ENCODE peak calls at places on chromosomes 11 and 22, in four cellular contexts. One of them, this sample, is unnamed.

GRCh38 chr11:819943-820649 is 1.4 kb downstream of the PNPLA2 start:
- DNase-seq in cardiac muscle cell: peak
- DNase-seq in choroid plexus epithelial cell: peak
- DNase-seq in transverse colon: peak
- DNase-seq in this sample: peak

GRCh38 chr22:25492950-25493790 is 71.3 kb upstream of the GRK3 start:
- DNase-seq in cardiac muscle cell: no peak
- DNase-seq in choroid plexus epithelial cell: no peak
- DNase-seq in transverse colon: no peak
- DNase-seq in this sample: no peak

GRCh38 chr11:75311858-75312288 is 39.6 kb downstream of the ARRB1 start:
- DNase-seq in cardiac muscle cell: peak
- DNase-seq in choroid plexus epithelial cell: peak
- DNase-seq in transverse colon: peak
- DNase-seq in this sample: peak

GRCh38 chr11:59273008-59273841 is 60.5 kb upstream of the MPEG1 start:
- DNase-seq in cardiac muscle cell: no peak
- DNase-seq in choroid plexus epithelial cell: no peak
- DNase-seq in transverse colon: peak
- DNase-seq in this sample: no peak

GRCh38 chr11:12318791-12319733 is 58.3 kb upstream of the PARVA start:
- DNase-seq in cardiac muscle cell: peak
- DNase-seq in choroid plexus epithelial cell: peak
- DNase-seq in transverse colon: no peak
- DNase-seq in this sample: no peak

GRCh38 chr22:42924436-42924835 is 67.4 kb upstream of the ARFGAP3 start:
- DNase-seq in cardiac muscle cell: no peak
- DNase-seq in choroid plexus epithelial cell: no peak
- DNase-seq in transverse colon: no peak
- DNase-seq in this sample: no peak

GRCh38 chr11:126034880-126035279 is 27.8 kb downstream of the CDON start:
- DNase-seq in cardiac muscle cell: no peak
- DNase-seq in choroid plexus epithelial cell: no peak
- DNase-seq in transverse colon: no peak
- DNase-seq in this sample: no peak

GRCh38 chr22:42273855-42274451 is 3.5 kb upstream of the TCF20 start:
- DNase-seq in cardiac muscle cell: no peak
- DNase-seq in choroid plexus epithelial cell: no peak
- DNase-seq in transverse colon: no peak
- DNase-seq in this sample: no peak

GRCh38 chr11:106786251-106786650 is 232.0 kb downstream of the GUCY1A2 start:
- DNase-seq in cardiac muscle cell: peak
- DNase-seq in choroid plexus epithelial cell: peak
- DNase-seq in transverse colon: no peak
- DNase-seq in this sample: no peak

GRCh38 chr11:13277719-13278619 is at the start of gene BMAL1:
- DNase-seq in cardiac muscle cell: peak
- DNase-seq in choroid plexus epithelial cell: no peak
- DNase-seq in transverse colon: peak
- DNase-seq in this sample: peak

GRCh38 chr11:41437006-41437405 is 22.4 kb downstream of the LRRC4C start:
- DNase-seq in cardiac muscle cell: no peak
- DNase-seq in choroid plexus epithelial cell: no peak
- DNase-seq in transverse colon: no peak
- DNase-seq in this sample: no peak

GRCh38 chr11:65130631-65131416 is 3.5 kb downstream of the SYVN1 start:
- DNase-seq in cardiac muscle cell: no peak
- DNase-seq in choroid plexus epithelial cell: no peak
- DNase-seq in transverse colon: no peak
- DNase-seq in this sample: no peak

GRCh38 chr22:36759481-36760159 is 16.3 kb downstream of the IFT27 start:
- DNase-seq in cardiac muscle cell: no peak
- DNase-seq in choroid plexus epithelial cell: no peak
- DNase-seq in transverse colon: no peak
- DNase-seq in this sample: no peak

GRCh38 chr11:3058753-3059664 is 1.8 kb upstream of the CARS1 start:
- DNase-seq in cardiac muscle cell: peak
- DNase-seq in choroid plexus epithelial cell: peak
- DNase-seq in transverse colon: no peak
- DNase-seq in this sample: no peak

GRCh38 chr11:117468888-117469287 is 141.2 kb downstream of the CEP164 start:
- DNase-seq in cardiac muscle cell: no peak
- DNase-seq in choroid plexus epithelial cell: no peak
- DNase-seq in transverse colon: no peak
- DNase-seq in this sample: no peak

GRCh38 chr11:35632301-35632700 is 14.0 kb downstream of the FJX1 start:
- DNase-seq in cardiac muscle cell: no peak
- DNase-seq in choroid plexus epithelial cell: no peak
- DNase-seq in transverse colon: no peak
- DNase-seq in this sample: no peak

GRCh38 chr22:48218889-48219420 is 1456.5 kb downstream of the TBC1D22A start:
- DNase-seq in cardiac muscle cell: no peak
- DNase-seq in choroid plexus epithelial cell: no peak
- DNase-seq in transverse colon: no peak
- DNase-seq in this sample: no peak

GRCh38 chr11:78470861-78471442 is 53.3 kb upstream of the GAB2 start:
- DNase-seq in cardiac muscle cell: no peak
- DNase-seq in choroid plexus epithelial cell: no peak
- DNase-seq in transverse colon: no peak
- DNase-seq in this sample: no peak

GRCh38 chr11:131354251-131354701 is 16.1 kb upstream of the NTM start:
- DNase-seq in cardiac muscle cell: peak
- DNase-seq in choroid plexus epithelial cell: no peak
- DNase-seq in transverse colon: no peak
- DNase-seq in this sample: no peak

GRCh38 chr22:42419328-42419881 is 12.8 kb downstream of the NFAM1 start:
- DNase-seq in cardiac muscle cell: no peak
- DNase-seq in choroid plexus epithelial cell: no peak
- DNase-seq in transverse colon: no peak
- DNase-seq in this sample: no peak

GRCh38 chr11:66847461-66848232 is 4.4 kb downstream of the RCE1 start:
- DNase-seq in cardiac muscle cell: no peak
- DNase-seq in choroid plexus epithelial cell: no peak
- DNase-seq in transverse colon: no peak
- DNase-seq in this sample: no peak

GRCh38 chr22:33049125-33049729 is 9.0 kb downstream of the SYN3 start:
- DNase-seq in cardiac muscle cell: peak
- DNase-seq in choroid plexus epithelial cell: peak
- DNase-seq in transverse colon: peak
- DNase-seq in this sample: peak

GRCh38 chr11:30760341-30760740 is 174.2 kb upstream of the MPPED2 start:
- DNase-seq in cardiac muscle cell: no peak
- DNase-seq in choroid plexus epithelial cell: no peak
- DNase-seq in transverse colon: no peak
- DNase-seq in this sample: no peak

GRCh38 chr11:66224226-66224850 is 44.1 kb upstream of the RAB1B start:
- DNase-seq in cardiac muscle cell: no peak
- DNase-seq in choroid plexus epithelial cell: no peak
- DNase-seq in transverse colon: no peak
- DNase-seq in this sample: no peak

GRCh38 chr11:30608534-30608933 is 22.4 kb upstream of the MPPED2 start:
- DNase-seq in cardiac muscle cell: no peak
- DNase-seq in choroid plexus epithelial cell: no peak
- DNase-seq in transverse colon: no peak
- DNase-seq in this sample: no peak

GRCh38 chr11:69511358-69512015 is 30.0 kb downstream of the LINC01488 start:
- DNase-seq in cardiac muscle cell: peak
- DNase-seq in choroid plexus epithelial cell: peak
- DNase-seq in transverse colon: no peak
- DNase-seq in this sample: no peak

GRCh38 chr11:116852261-116853125 is 15.1 kb upstream of the APOA1 start:
- DNase-seq in cardiac muscle cell: peak
- DNase-seq in choroid plexus epithelial cell: peak
- DNase-seq in transverse colon: peak
- DNase-seq in this sample: no peak

GRCh38 chr11:46427364-46427763 is 35.8 kb upstream of the CHRM4 start:
- DNase-seq in cardiac muscle cell: no peak
- DNase-seq in choroid plexus epithelial cell: no peak
- DNase-seq in transverse colon: no peak
- DNase-seq in this sample: no peak

GRCh38 chr11:47189100-47189834 is 3.0 kb upstream of the PACSIN3 start:
- DNase-seq in cardiac muscle cell: peak
- DNase-seq in choroid plexus epithelial cell: peak
- DNase-seq in transverse colon: no peak
- DNase-seq in this sample: no peak

GRCh38 chr11:62546937-62547625 is 475 bp upstream of the AHNAK start:
- DNase-seq in cardiac muscle cell: peak
- DNase-seq in choroid plexus epithelial cell: peak
- DNase-seq in transverse colon: peak
- DNase-seq in this sample: no peak

GRCh38 chr11:99766816-99767215 is 746.1 kb downstream of the CNTN5 start:
- DNase-seq in cardiac muscle cell: peak
- DNase-seq in choroid plexus epithelial cell: peak
- DNase-seq in transverse colon: no peak
- DNase-seq in this sample: no peak

GRCh38 chr22:19149047-19149883 is 827 bp downstream of the GSC2 start:
- DNase-seq in cardiac muscle cell: peak
- DNase-seq in choroid plexus epithelial cell: no peak
- DNase-seq in transverse colon: no peak
- DNase-seq in this sample: no peak
- H3K4me3 ChIP-seq in cardiac muscle cell: no peak
- H3K4me3 ChIP-seq in choroid plexus epithelial cell: no peak
- H3K4me3 ChIP-seq in transverse colon: no peak
- H3K4me3 ChIP-seq in this sample: peak

DNA sequence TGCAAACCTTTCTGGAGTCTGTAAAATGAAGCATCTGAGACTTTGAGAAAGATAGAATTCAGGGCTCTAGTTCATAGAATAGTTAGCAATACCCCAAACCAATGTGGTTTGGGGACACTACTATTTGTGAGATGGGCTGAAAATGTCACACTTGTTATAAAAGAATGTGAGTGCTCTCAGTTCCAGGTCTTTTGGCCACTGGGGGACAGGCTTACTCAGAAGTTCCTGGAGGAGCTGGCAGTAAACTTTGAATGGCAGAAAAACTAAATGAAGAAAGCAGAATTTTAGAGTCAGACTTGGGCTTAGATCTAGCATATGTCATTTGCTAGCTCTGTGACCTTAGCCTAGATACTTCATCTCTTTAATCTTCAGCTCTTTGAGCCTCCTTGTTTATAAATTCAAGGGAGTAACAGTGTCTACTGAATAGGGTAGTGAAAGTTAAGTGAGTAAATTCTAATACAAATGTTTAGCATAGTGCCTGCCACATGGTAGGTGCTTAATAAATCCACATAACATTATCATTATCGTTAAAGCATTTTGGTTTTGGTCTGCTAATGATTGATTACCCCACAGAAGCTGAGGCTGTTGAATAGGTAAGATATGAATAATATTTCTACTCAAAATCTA is 3.7 kb downstream of the LYVE1 start:
- DNase-seq in cardiac muscle cell: peak
- DNase-seq in choroid plexus epithelial cell: peak
- DNase-seq in transverse colon: no peak
- DNase-seq in this sample: no peak
- TF ChIP-seq CTCF in cardiac muscle cell: peak
- TF ChIP-seq CTCF in choroid plexus epithelial cell: peak
- TF ChIP-seq CTCF in transverse colon: no peak
- TF ChIP-seq CTCF in this sample: peak

DNA sequence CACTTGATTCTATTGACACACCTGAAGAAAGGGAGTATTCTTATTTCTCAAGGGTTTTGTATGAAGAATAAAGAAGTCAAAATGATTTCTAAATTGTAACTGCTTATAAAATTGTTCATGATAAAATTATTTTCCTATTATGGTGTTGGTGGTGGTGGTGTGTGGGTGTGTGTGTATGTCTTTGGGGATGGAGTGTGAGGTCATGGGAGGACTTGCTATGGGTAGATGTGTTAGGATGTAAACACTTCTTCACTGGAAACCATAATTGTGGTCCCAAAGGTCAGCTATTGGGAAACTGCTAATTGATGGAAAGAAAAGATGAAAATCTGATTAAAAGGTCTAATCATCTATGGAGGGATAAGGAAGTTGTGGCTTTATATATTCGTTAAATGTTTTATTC is 5.1 kb downstream of the TRIM22 start:
- DNase-seq in cardiac muscle cell: no peak
- DNase-seq in choroid plexus epithelial cell: no peak
- DNase-seq in transverse colon: no peak
- DNase-seq in this sample: no peak
- H3K4me3 ChIP-seq in cardiac muscle cell: no peak
- H3K4me3 ChIP-seq in choroid plexus epithelial cell: no peak
- H3K4me3 ChIP-seq in transverse colon: no peak
- H3K4me3 ChIP-seq in this sample: no peak

GRCh38 chr11:11213117-11213516 is 139.9 kb downstream of the CSNK2A3 start:
- DNase-seq in cardiac muscle cell: no peak
- DNase-seq in choroid plexus epithelial cell: no peak
- DNase-seq in transverse colon: no peak
- DNase-seq in this sample: no peak
- TF ChIP-seq CTCF in cardiac muscle cell: no peak
- TF ChIP-seq CTCF in choroid plexus epithelial cell: no peak
- TF ChIP-seq CTCF in transverse colon: no peak
- TF ChIP-seq CTCF in this sample: no peak

DNA sequence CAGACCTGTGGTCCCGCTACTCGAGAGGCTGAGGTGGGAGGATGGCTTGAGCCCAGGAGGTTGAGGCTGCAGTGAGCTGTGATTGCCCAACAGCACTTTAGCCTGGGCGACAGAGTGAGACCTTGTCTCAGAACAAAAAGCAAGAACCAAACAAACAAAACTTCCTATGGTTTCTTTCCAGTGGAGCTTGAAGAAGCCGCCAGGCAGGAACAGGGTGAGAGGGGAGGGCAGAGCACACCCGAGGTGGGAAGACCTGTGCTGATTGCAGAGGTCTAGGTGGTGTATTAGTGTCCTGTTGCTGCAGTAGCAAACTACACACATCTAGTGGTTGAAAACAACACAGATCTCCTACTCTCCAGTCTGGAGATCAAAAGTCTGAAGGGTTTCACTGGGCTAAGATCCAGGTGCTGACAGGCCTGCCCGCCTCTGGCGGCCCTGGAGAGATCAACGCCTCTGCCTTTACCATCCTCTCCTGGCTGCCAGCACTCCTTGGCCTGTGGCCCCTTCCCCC is 10.5 kb downstream of the ARHGEF17 start:
- DNase-seq in cardiac muscle cell: peak
- DNase-seq in choroid plexus epithelial cell: peak
- DNase-seq in transverse colon: no peak
- DNase-seq in this sample: no peak
- H3K4me3 ChIP-seq in cardiac muscle cell: no peak
- H3K4me3 ChIP-seq in choroid plexus epithelial cell: no peak
- H3K4me3 ChIP-seq in transverse colon: no peak
- H3K4me3 ChIP-seq in this sample: no peak

DNA sequence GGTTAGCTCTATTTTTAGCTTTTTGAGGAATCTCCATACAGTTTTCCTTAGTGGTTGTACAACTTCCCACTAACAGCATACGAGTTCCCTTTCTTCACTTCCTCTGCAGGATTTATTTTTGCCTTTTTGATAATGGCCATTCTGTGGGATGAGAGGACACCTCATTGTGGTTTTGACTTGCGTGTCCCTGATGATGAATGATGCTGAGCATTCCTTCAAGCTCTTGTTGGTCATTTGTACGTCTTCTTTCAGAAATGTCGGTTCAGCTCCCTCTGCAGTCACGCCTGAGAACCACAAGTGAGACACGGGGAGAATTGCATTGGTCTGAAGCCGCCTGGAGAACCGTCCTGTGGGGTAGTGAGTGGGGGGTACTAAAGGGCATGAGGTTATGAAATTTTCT is 2.0 kb upstream of the KRTAP5-10 start:
- DNase-seq in cardiac muscle cell: peak
- DNase-seq in choroid plexus epithelial cell: peak
- DNase-seq in transverse colon: no peak
- DNase-seq in this sample: no peak
- TF ChIP-seq CTCF in cardiac muscle cell: peak
- TF ChIP-seq CTCF in choroid plexus epithelial cell: peak
- TF ChIP-seq CTCF in transverse colon: no peak
- TF ChIP-seq CTCF in this sample: no peak